ENCODE peak calls at places on chromosome 16, in eight cellular contexts. W is neural crest cell; Y is HT1080; M is stimulated activated CD4-positive, alpha-beta T cell treated with anti-CD3 and anti-CD28 coated beads, Interleukin-2, amount 100 ng/mL, for 48 hours; O is T-cell; J is Caki2; E is MM.1S; X is fibroblast of gingiva. D is an unnamed sample.

GRCh38 chr16:67176662-67177061 is 6.3 kb downstream of the NOL3 start:
- DNase-seq in W (no peak), M (no peak), E (no peak), O (no peak), X (no peak), Y (no peak), J (no peak), D (no peak)

GRCh38 chr16:76108460-76108859 is 168.7 kb upstream of the CNTNAP4 start:
- DNase-seq in J (no peak), E (no peak), Y (no peak), X (no peak), O (no peak), W (no peak), M (no peak), D (no peak)

GRCh38 chr16:65769055-65769465 is 597.4 kb upstream of the CDH5 start:
- DNase-seq in W (no peak), M (no peak), E (no peak), J (no peak), O (no peak), X (no peak), Y (no peak), D (no peak)

GRCh38 chr16:84911490-84912216 is 91.9 kb downstream of the CRISPLD2 start:
- DNase-seq in M (no peak), Y (no peak), O (no peak), X (peak), W (no peak), J (no peak), E (no peak), D (no peak)

GRCh38 chr16:86854058-86854621 is 275.8 kb downstream of the FOXL1 start:
- DNase-seq in W (no peak), X (peak), Y (no peak), O (no peak), E (no peak), M (no peak), J (no peak), D (no peak)

GRCh38 chr16:81239722-81240121 is 1.2 kb downstream of the BCO1 start:
- DNase-seq in Y (no peak), J (peak), O (no peak), M (no peak), X (no peak), W (no peak), E (no peak), D (no peak)

GRCh38 chr16:19131809-19132777 is 18.3 kb downstream of the ITPRIPL2 start:
- DNase-seq in O (no peak), X (no peak), E (no peak), W (no peak), J (no peak), Y (peak), M (no peak), D (no peak)

GRCh38 chr16:12673466-12673865 is 130.2 kb downstream of the CPPED1 start:
- DNase-seq in E (no peak), M (no peak), J (no peak), O (no peak), X (no peak), W (no peak), Y (no peak), D (no peak)

GRCh38 chr16:83409347-83409746 is 398.4 kb upstream of the HSBP1 start:
- DNase-seq in O (no peak), W (no peak), E (no peak), Y (no peak), X (no peak), M (no peak), J (no peak), D (no peak)

GRCh38 chr16:85611205-85611454 is 2.0 kb upstream of the GSE1 start:
- DNase-seq in Y (no peak), X (peak), J (no peak), E (no peak), W (no peak), M (no peak), O (no peak), D (no peak)

GRCh38 chr16:65244811-65245210 is 122.9 kb upstream of the CDH11 start:
- DNase-seq in X (no peak), Y (no peak), O (no peak), M (no peak), W (no peak), J (no peak), E (no peak), D (no peak)

GRCh38 chr16:31870809-31871208 is 2.8 kb upstream of the ZNF267 start:
- DNase-seq in J (no peak), X (no peak), Y (no peak), M (no peak), W (no peak), O (no peak), E (no peak), D (no peak)

GRCh38 chr16:69112285-69113129 is 7.1 kb downstream of the HAS3 start:
- DNase-seq in X (peak), J (no peak), O (peak), W (peak), M (peak), Y (peak), E (peak), D (peak)

GRCh38 chr16:11585460-11586374 is 1.0 kb downstream of the LITAF start:
- DNase-seq in W (no peak), Y (no peak), J (peak), O (no peak), M (no peak), E (peak), X (peak), D (no peak)

GRCh38 chr16:85176541-85177447 is 64.5 kb upstream of the CIBAR2 start:
- DNase-seq in X (no peak), E (no peak), W (no peak), M (no peak), O (no peak), Y (no peak), J (no peak), D (no peak)

GRCh38 chr16:26982422-26982821 is 84.3 kb upstream of the C16orf82 start:
- DNase-seq in M (no peak), O (no peak), W (no peak), Y (no peak), X (no peak), E (no peak), J (no peak), D (no peak)

GRCh38 chr16:24972608-24973220 is 42.5 kb downstream of the ARHGAP17 start:
- DNase-seq in J (no peak), E (peak), W (no peak), X (no peak), Y (no peak), M (no peak), O (no peak), D (no peak)

GRCh38 chr16:81716478-81717210 is 62.4 kb upstream of the PLCG2 start:
- DNase-seq in E (peak), W (no peak), J (no peak), O (no peak), X (no peak), Y (no peak), M (no peak), D (no peak)

GRCh38 chr16:71562552-71562951 is 14.3 kb downstream of the TAT start:
- DNase-seq in O (no peak), X (no peak), Y (no peak), J (no peak), M (no peak), E (no peak), W (no peak), D (no peak)

GRCh38 chr16:22291020-22291419 is 6.2 kb upstream of the POLR3E start:
- DNase-seq in M (no peak), J (no peak), E (no peak), O (no peak), Y (no peak), X (no peak), W (no peak), D (no peak)

GRCh38 chr16:30066882-30067583 is 1.5 kb downstream of the ALDOA start:
- DNase-seq in O (no peak), J (no peak), M (no peak), Y (no peak), E (no peak), X (no peak), W (no peak), D (no peak)

GRCh38 chr16:78677332-78677731 is 577.9 kb downstream of the WWOX start:
- DNase-seq in J (no peak), M (no peak), Y (no peak), W (no peak), X (no peak), O (no peak), E (no peak), D (no peak)